ENCODE peak calls at places on chromosomes 2 and 18, in four cellular contexts. O is stimulated activated CD4-positive, alpha-beta T cell treated with anti-CD3 and anti-CD28 coated beads, TNF-alpha, amount 100 ng/mL, for 4 hours; F is pancreas; Q is activated CD8-positive, alpha-beta memory T cell treated with anti-CD3 and anti-CD28 coated beads, Interleukin-2, amount 50 U/mL, for 48 hours. A is an unnamed sample.

GRCh38 chr2:101696272-101697123 is 1.0 kb upstream of the MAP4K4 start:
- DNase-seq in O (no peak), F (peak; percentile 53), Q (no peak), A (no peak)

GRCh38 chr18:41681138-41681881 is 273.7 kb upstream of the PIK3C3 start:
- DNase-seq in O (no peak), F (no peak), Q (no peak), A (no peak)

GRCh38 chr2:234558642-234559041 is 61.8 kb upstream of the ARL4C start:
- DNase-seq in O (no peak), F (no peak), Q (no peak), A (no peak)

GRCh38 chr18:2958819-2959298 is 54.1 kb downstream of the LPIN2 start:
- DNase-seq in O (no peak), F (no peak), Q (no peak), A (no peak)

GRCh38 chr2:223747392-223748042 is 89.9 kb downstream of the AP1S3 start:
- DNase-seq in O (no peak), F (no peak), Q (no peak), A (no peak)

GRCh38 chr18:24544141-24544498 is 83.7 kb downstream of the HRH4 start:
- DNase-seq in O (no peak), F (no peak), Q (no peak), A (no peak)

GRCh38 chr2:19982268-19982667 is 7.6 kb downstream of the WDR35 start:
- DNase-seq in O (no peak), F (no peak), Q (no peak), A (no peak)

GRCh38 chr2:39737661-39738060 is 41.4 kb downstream of the THUMPD2 start:
- DNase-seq in O (no peak), F (no peak), Q (no peak), A (no peak)

GRCh38 chr2:178412047-178412446 is 38.9 kb downstream of the PRKRA start:
- DNase-seq in O (no peak), F (no peak), Q (no peak), A (no peak)

A was measured in RWPE2.